ENCODE peak calls at places on chromosomes 2 and 18, in ten cellular contexts. P is HCT116, C is breast epithelium, Q is sigmoid colon, V is endothelial cell of umbilical vein, Y is HL-60, L is GM23338, S is K562, D is HepG2, R is prostate gland. J is an unnamed sample.

GRCh38 chr2:86211033-86211795 is 12.0 kb downstream of the MRPL35 start:
- DNase-seq in Y (no peak), D (peak; percentile 73), V (no peak), S (no peak), P (no peak), C (no peak), R (no peak), L (no peak), Q (no peak), J (peak; percentile 17)

GRCh38 chr2:177606636-177607035 is 214.1 kb downstream of the AGPS start:
- DNase-seq in D (no peak), S (no peak), C (no peak), P (no peak), L (peak; percentile 25), R (no peak), Y (no peak), V (peak; percentile 36), Q (no peak), J (peak; percentile 17)

GRCh38 chr2:86453838-86454237 is 12.7 kb downstream of the KDM3A start:
- DNase-seq in Q (no peak), S (no peak), D (no peak), R (peak; percentile 66), V (peak; percentile 63), Y (no peak), P (no peak), L (no peak), C (no peak), J (no peak)

GRCh38 chr18:36185901-36186460 is 1.3 kb upstream of the MOCOS start:
- DNase-seq in Q (no peak), S (no peak), D (no peak), L (no peak), Y (no peak), R (no peak), V (no peak), C (no peak), P (no peak), J (no peak)

GRCh38 chr18:79524181-79525078 is 128.7 kb downstream of the NFATC1 start:
- DNase-seq in S (no peak), C (no peak), Y (peak; percentile 62), P (no peak), Q (peak; percentile 55), R (no peak), V (no peak), D (no peak), L (no peak), J (no peak)

GRCh38 chr2:207121784-207122183 is 44.0 kb downstream of the KLF7 start:
- DNase-seq in V (peak; percentile 82), C (no peak), Y (no peak), R (no peak), L (no peak), P (peak; percentile 56), S (no peak), D (no peak), Q (no peak), J (no peak)

GRCh38 chr18:48138660-48139426 is 208.4 kb upstream of the SMAD2 start:
- DNase-seq in D (no peak), P (no peak), Q (peak; percentile 45), Y (no peak), V (no peak), S (no peak), L (peak; percentile 23), R (no peak), C (no peak), J (no peak)

GRCh38 chr2:151775057-151775740 is 40.9 kb upstream of the NEB start:
- DNase-seq in S (peak; percentile 46), R (no peak), C (no peak), Y (no peak), Q (no peak), L (no peak), P (no peak), D (no peak), V (no peak), J (no peak)

GRCh38 chr18:2529154-2529553 is 42.2 kb downstream of the METTL4 start:
- DNase-seq in D (peak; percentile 4), C (no peak), V (no peak), Y (no peak), P (no peak), S (no peak), L (peak; percentile 45), R (no peak), Q (no peak), J (no peak)

GRCh38 chr2:172094319-172095145 is 8.2 kb downstream of the DLX2 start:
- DNase-seq in D (no peak), V (no peak), S (no peak), Q (no peak), P (no peak), R (no peak), C (no peak), L (peak; percentile 72), Y (no peak), J (peak; percentile 87)

GRCh38 chr2:178392215-178392614 is 58.8 kb downstream of the PRKRA start:
- DNase-seq in C (no peak), L (no peak), D (no peak), P (no peak), R (no peak), Q (no peak), Y (no peak), S (no peak), V (no peak), J (no peak)

GRCh38 chr2:7430869-7431641 is 513.8 kb downstream of the RNF144A start:
- DNase-seq in Y (peak; percentile 43), V (no peak), Q (no peak), S (no peak), P (no peak), D (no peak), C (peak; percentile 75), R (no peak), L (peak; percentile 91), J (no peak)

GRCh38 chr2:238928520-238929241 is 80.8 kb downstream of the TWIST2 start:
- DNase-seq in P (no peak), D (no peak), R (no peak), S (no peak), L (no peak), Q (peak; percentile 72), Y (no peak), V (no peak), C (no peak), J (no peak)

GRCh38 chr2:145012214-145012670 is 492.3 kb upstream of the ZEB2 start:
- DNase-seq in C (no peak), Y (no peak), L (no peak), P (no peak), S (no peak), D (no peak), R (peak; percentile 91), Q (peak; percentile 78), V (peak; percentile 91), J (no peak)

GRCh38 chr2:217746741-217747287 is 256.0 kb downstream of the TNS1 start:
- DNase-seq in C (no peak), P (no peak), D (no peak), S (no peak), L (no peak), Q (no peak), Y (no peak), V (peak; percentile 31), R (no peak), J (no peak)

GRCh38 chr2:32227492-32227891 is 37.2 kb downstream of the NLRC4 start:
- DNase-seq in P (no peak), V (no peak), L (no peak), Y (no peak), S (no peak), D (no peak), R (no peak), C (no peak), Q (no peak), J (no peak)

DNA sequence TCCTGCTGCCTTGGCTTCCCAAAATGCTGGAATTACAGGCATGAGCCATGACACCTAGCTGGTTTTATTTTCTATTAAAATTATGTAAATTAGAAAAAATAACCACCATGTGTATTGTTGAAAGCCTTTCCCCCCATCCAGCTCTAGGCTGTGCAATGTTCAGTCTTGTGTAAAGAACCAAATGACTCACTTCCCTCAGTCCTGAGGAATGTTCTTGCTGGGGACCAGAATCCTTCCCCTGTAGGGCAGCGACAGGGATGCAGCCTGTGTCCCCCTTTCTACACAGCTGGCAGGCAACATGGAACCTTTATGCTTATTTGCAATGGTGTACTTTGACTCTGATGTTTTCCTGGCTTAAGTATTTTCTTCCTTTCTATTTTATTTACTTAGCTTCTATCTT is 29.4 kb downstream of the AOX1 start:
- DNase-seq in V (peak; percentile 21), D (peak; percentile 68), C (no peak), P (no peak), L (no peak), Y (peak; percentile 21), S (no peak), Q (no peak), R (no peak), J (peak; percentile 62)
- TF ChIP-seq POLR2AphosphoS5 in V (no peak), D (no peak), C (no peak), P (no peak), L (no peak), Y (no peak), S (no peak), Q (no peak), R (no peak), J (no peak)

GRCh38 chr2:219065484-219065883 is 4.8 kb upstream of the IHH start:
- DNase-seq in P (no peak), Y (no peak), V (no peak), C (no peak), D (no peak), S (no peak), Q (no peak), R (no peak), L (no peak), J (no peak)
- H3K27me3 ChIP-seq in P (peaks cover 16% of the 10 kb centered on the region), Y (peaks cover 35% of the 10 kb centered on the region), V (peaks cover 21% of the 10 kb centered on the region), C (peaks cover 36% of the 10 kb centered on the region), D (peaks cover 54% of the 10 kb centered on the region), S (peaks cover 2% of the 10 kb centered on the region), Q (peaks cover 17% of the 10 kb centered on the region), R (peaks cover 3% of the 10 kb centered on the region), L (peaks cover 63% of the 10 kb centered on the region), J (peaks cover 40% of the 10 kb centered on the region)

GRCh38 chr2:12155308-12156061 is 409.1 kb downstream of the LPIN1 start:
- DNase-seq in D (no peak), V (peak; percentile 97), Y (no peak), R (no peak), S (peak; percentile 14), C (no peak), L (no peak), Q (peak; percentile 74), P (peak; percentile 26), J (no peak)
- TF ChIP-seq POLR2AphosphoS5 in D (no peak), V (peak; percentile 82), Y (no peak), R (peak; percentile 46), S (no peak), C (no peak), L (no peak), Q (no peak), P (no peak), J (peak; percentile 52)

DNA sequence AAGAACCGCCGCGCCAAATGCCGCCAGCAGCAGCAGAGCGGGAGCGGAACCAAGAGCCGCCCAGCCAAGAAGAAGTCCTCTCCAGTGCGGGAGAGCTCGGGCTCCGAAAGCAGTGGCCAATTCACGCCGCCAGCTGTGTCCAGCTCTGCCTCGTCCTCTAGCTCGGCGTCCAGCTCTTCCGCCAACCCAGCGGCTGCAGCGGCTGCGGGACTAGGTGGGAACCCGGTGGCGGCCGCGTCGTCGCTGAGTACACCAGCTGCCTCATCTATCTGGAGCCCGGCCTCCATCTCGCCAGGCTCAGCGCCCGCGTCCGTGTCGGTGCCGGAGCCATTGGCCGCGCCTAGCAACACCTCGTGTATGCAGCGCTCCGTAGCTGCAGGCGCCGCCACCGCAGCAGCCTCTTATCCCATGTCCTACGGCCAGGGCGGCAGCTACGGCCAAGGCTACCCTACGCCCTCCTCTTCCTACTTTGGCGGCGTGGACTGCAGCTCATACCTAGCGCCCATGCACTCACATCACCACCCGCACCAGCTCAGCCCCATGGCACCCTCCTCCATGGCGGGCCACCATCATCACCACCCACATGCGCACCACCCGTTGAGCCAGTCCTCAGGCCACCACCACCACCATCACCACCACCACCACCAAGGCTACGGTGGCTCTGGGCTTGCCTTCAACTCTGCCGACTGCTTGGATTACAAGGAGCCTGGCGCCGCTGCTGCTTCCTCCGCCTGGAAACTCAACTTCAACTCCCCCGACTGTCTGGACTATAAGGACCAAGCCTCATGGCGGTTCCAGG is 5.1 kb downstream of the OTX1 start:
- DNase-seq in L (peak; percentile 62), V (no peak), D (no peak), S (no peak), R (no peak), C (no peak), P (no peak), Y (no peak), Q (peak; percentile 60), J (no peak)
- H3K27me3 ChIP-seq in L (peaks cover 100% of the 10 kb centered on the region), V (peaks cover 82% of the 10 kb centered on the region), D (no peaks in the 10 kb centered on the region), S (no peaks in the 10 kb centered on the region), R (peaks cover 48% of the 10 kb centered on the region), C (peaks cover 90% of the 10 kb centered on the region), P (no peaks in the 10 kb centered on the region), Y (no peaks in the 10 kb centered on the region), Q (peaks cover 91% of the 10 kb centered on the region), J (peaks cover 80% of the 10 kb centered on the region)